ENCODE peak calls at places on chromosomes 4 and X, in ten cellular contexts. D is AG04449, T is PC-3, I is fibroblast of pulmonary artery, J is tibial artery, Q is fibroblast of lung, Y is WERI-Rb-1, L is IMR-90, C is fibroblast of mammary gland, M is coronary artery. H is an unnamed sample.

GRCh38 chr4:41413670-41414069 is 124.3 kb upstream of the LIMCH1 start:
- DNase-seq in D (no peak), T (peak), I (no peak), J (no peak), Q (peak), Y (peak), L (no peak), C (no peak), M (no peak), H (no peak)

GRCh38 chr4:137659431-137659830 is 127.1 kb upstream of the PCDH18 start:
- DNase-seq in D (no peak), T (no peak), I (peak), J (no peak), Q (peak), Y (no peak), L (peak), C (peak), M (no peak), H (no peak)

GRCh38 chrX:148049441-148049840 is 68.3 kb downstream of the FMR1NB start:
- DNase-seq in D (no peak), T (peak), I (peak), J (no peak), Q (peak), Y (no peak), L (peak), C (peak), M (no peak), H (no peak)

GRCh38 chr4:6910340-6910959 is 824 bp downstream of the TBC1D14 start:
- DNase-seq in D (no peak), T (peak), I (no peak), J (no peak), Q (no peak), Y (no peak), L (no peak), C (no peak), M (no peak), H (no peak)

GRCh38 chrX:10176121-10177003 is 19.6 kb downstream of the CLCN4 start:
- DNase-seq in D (no peak), T (no peak), I (no peak), J (no peak), Q (no peak), Y (peak), L (no peak), C (no peak), M (peak), H (no peak)

GRCh38 chr4:169070071-169070894 is 60.2 kb upstream of the CBR4 start:
- DNase-seq in D (peak), T (peak), I (peak), J (peak), Q (peak), Y (no peak), L (peak), C (peak), M (no peak), H (peak)

GRCh38 chrX:131970347-131970746 is 52.8 kb upstream of the STK26 start:
- DNase-seq in D (no peak), T (no peak), I (no peak), J (no peak), Q (no peak), Y (no peak), L (no peak), C (no peak), M (no peak), H (no peak)

GRCh38 chr4:99100876-99101275 is 12.3 kb upstream of the ADH5 start:
- DNase-seq in D (no peak), T (no peak), I (no peak), J (no peak), Q (peak), Y (no peak), L (no peak), C (no peak), M (no peak), H (no peak)

GRCh38 chrX:72366746-72367145 is 61.0 kb upstream of the CITED1 start:
- DNase-seq in D (no peak), T (no peak), I (no peak), J (no peak), Q (no peak), Y (no peak), L (no peak), C (no peak), M (no peak), H (no peak)

GRCh38 chr4:20354120-20354519 is 102.4 kb downstream of the SLIT2 start:
- DNase-seq in D (no peak), T (no peak), I (no peak), J (no peak), Q (no peak), Y (peak), L (no peak), C (no peak), M (no peak), H (no peak)

GRCh38 chrX:140713174-140713539 is 3.6 kb downstream of the LINC00632 start:
- DNase-seq in D (no peak), T (no peak), I (peak), J (no peak), Q (no peak), Y (no peak), L (no peak), C (no peak), M (no peak), H (no peak)

GRCh38 chr4:68021185-68021584 is 57.9 kb upstream of the TMPRSS11A start:
- DNase-seq in D (no peak), T (peak), I (peak), J (no peak), Q (peak), Y (no peak), L (no peak), C (peak), M (no peak), H (peak)

GRCh38 chr4:76896048-76896447 is 1.9 kb downstream of the SOWAHB start:
- DNase-seq in D (no peak), T (no peak), I (no peak), J (no peak), Q (no peak), Y (no peak), L (no peak), C (no peak), M (no peak), H (no peak)

GRCh38 chr4:66000500-66001117 is 330.3 kb upstream of the EPHA5 start:
- DNase-seq in D (no peak), T (peak), I (no peak), J (no peak), Q (peak), Y (no peak), L (no peak), C (peak), M (no peak), H (no peak)

GRCh38 chr4:26753642-26754041 is 107.0 kb upstream of the STIM2 start:
- DNase-seq in D (no peak), T (peak), I (peak), J (no peak), Q (peak), Y (no peak), L (peak), C (peak), M (no peak), H (no peak)

GRCh38 chr4:101345271-101345595 is 2.1 kb downstream of the PPP3CA start:
- DNase-seq in D (no peak), T (no peak), I (no peak), J (no peak), Q (peak), Y (no peak), L (peak), C (peak), M (no peak), H (no peak)

GRCh38 chrX:77953708-77954107 is 15.7 kb downstream of the PGAM4 start:
- DNase-seq in D (peak), T (peak), I (no peak), J (no peak), Q (peak), Y (no peak), L (peak), C (peak), M (no peak), H (no peak)

GRCh38 chr4:139763205-139763604 is 97.6 kb downstream of the MGST2 start:
- DNase-seq in D (no peak), T (no peak), I (no peak), J (no peak), Q (no peak), Y (peak), L (no peak), C (no peak), M (no peak), H (no peak)

GRCh38 chr4:77818667-77819408 is at the start of gene CNOT6L:
- DNase-seq in D (no peak), T (peak), I (peak), J (peak), Q (peak), Y (peak), L (peak), C (peak), M (peak), H (no peak)

GRCh38 chr4:56435001-56435747 is at the start of gene PPAT:
- DNase-seq in D (peak), T (peak), I (peak), J (peak), Q (peak), Y (peak), L (peak), C (peak), M (peak), H (peak)

GRCh38 chr4:56440983-56441382 is 4.9 kb downstream of the PAICS start:
- DNase-seq in D (no peak), T (no peak), I (no peak), J (no peak), Q (no peak), Y (no peak), L (no peak), C (no peak), M (no peak), H (no peak)

GRCh38 chr4:56434599-56435000 is 815 bp downstream of the PPAT start:
- DNase-seq in D (no peak), T (no peak), I (peak), J (no peak), Q (peak), Y (no peak), L (peak), C (peak), M (no peak), H (no peak)

GRCh38 chr4:56433280-56433679 is 2.1 kb downstream of the PPAT start:
- DNase-seq in D (no peak), T (no peak), I (no peak), J (no peak), Q (no peak), Y (no peak), L (no peak), C (no peak), M (no peak), H (no peak)

DNA sequence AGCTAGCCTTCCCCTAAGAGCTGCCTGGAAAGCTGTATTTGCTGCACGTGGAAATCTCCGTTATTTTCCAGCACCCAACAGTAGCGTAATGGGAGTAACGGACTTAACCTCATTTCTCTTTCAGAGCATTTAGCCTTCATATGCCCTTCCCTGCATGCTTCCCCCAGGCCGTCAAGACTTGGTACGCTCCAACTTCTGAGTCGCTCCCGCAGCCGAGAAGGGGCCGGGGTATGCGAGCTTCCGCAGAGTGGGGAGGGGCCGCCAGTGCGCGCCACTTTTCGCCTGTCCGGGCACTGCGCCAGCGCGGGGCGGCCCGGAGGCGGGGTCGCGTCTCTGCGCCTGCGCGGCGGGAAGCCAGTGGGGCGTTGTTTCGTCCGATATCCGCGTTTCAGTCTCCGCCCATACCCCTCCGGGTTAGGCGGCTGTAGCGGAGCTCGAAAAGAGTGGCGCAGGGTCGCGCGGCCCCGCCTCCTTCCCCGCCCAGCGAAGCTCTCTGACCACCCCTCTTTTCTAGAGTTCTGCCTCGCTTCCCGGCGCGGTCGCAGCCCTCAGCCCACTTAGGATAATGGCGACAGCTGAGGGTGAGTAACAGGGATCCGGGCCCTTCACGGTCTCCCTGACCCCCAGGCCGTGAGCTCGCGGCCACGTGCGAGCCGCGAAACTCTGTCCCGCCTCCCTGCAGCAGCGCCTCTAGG is at the start of gene PAICS:
- DNase-seq in D (peak), T (peak), I (peak), J (peak), Q (peak), Y (peak), L (peak), C (peak), M (peak), H (peak)
- H3K4me3 ChIP-seq in D (peak), T (peak), I (peak), J (peak), Q (peak), Y (peak), L (peak), C (peak), M (peak), H (peak)

GRCh38 chr4:25085621-25086020 is 54.9 kb upstream of the LGI2 start:
- DNase-seq in D (no peak), T (no peak), I (no peak), J (peak), Q (no peak), Y (no peak), L (no peak), C (no peak), M (no peak), H (no peak)
- TF ChIP-seq CTCF in D (no peak), T (no peak), I (no peak), J (no peak), Q (no peak), Y (no peak), L (no peak), C (no peak), M (no peak), H (no peak)

DNA sequence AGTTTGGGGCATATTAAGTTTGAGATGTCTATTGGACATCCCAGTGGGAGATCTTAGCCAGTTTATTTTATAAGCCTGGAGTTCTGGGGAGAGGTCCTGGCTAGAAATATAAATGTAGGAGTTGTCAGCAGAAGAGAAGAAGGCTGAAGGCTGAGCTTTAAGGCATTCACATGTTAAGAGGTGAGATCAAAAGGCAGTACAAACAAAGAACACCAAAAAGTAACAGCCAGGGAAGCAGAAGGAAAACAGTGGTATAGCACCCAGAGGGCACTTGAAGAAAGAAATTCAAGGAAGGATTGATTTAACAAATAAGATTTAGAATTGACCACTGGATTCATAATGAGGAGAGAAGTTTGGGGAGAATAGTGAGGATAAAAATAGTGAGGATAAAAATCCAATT is 141.2 kb upstream of the ATOH1 start:
- DNase-seq in D (no peak), T (no peak), I (no peak), J (no peak), Q (no peak), Y (no peak), L (no peak), C (no peak), M (no peak), H (no peak)
- H3K4me3 ChIP-seq in D (no peak), T (no peak), I (no peak), J (no peak), Q (no peak), Y (no peak), L (no peak), C (no peak), M (no peak), H (no peak)

GRCh38 chrX:49165901-49166881 is 3.6 kb downstream of the MAGIX start:
- DNase-seq in D (no peak), T (no peak), I (peak), J (peak), Q (peak), Y (no peak), L (peak), C (peak), M (peak), H (no peak)
- TF ChIP-seq CTCF in D (no peak), T (no peak), I (no peak), J (peak), Q (peak), Y (no peak), L (no peak), C (no peak), M (no peak), H (no peak)

H was measured in epithelial cell of proximal tubule.